ENCODE peak calls at places on chromosomes 16 and 17, in four cellular contexts. W is neural progenitor cell, Q is body of pancreas, X is right atrium auricular region. U is an unnamed sample. For H3K36me3, the result is how much of the 10 kb centered on the place peaks cover.

GRCh38 chr17:81386141-81386645 is 9.1 kb upstream of the BAHCC1 start:
- DNase-seq in Q (no peak), X (no peak), W (no peak), U (no peak)

GRCh38 chr16:83301966-83302365 is 505.8 kb upstream of the HSBP1 start:
- DNase-seq in Q (no peak), W (no peak), X (no peak), U (no peak)

GRCh38 chr17:82932146-82933005 is 92.6 kb upstream of the ZNF750 start:
- DNase-seq in Q (no peak), W (no peak), X (no peak), U (no peak)

GRCh38 chr16:61872778-61873119 is 163.5 kb downstream of the CDH8 start:
- DNase-seq in W (peak), Q (no peak), X (no peak), U (no peak)

GRCh38 chr17:42525221-42525620 is 10.8 kb upstream of the NAGLU start:
- DNase-seq in Q (no peak), W (no peak), X (no peak), U (no peak)

GRCh38 chr17:73138541-73139138 is 26.2 kb upstream of the SSTR2 start:
- DNase-seq in W (peak), X (no peak), Q (peak), U (no peak)

GRCh38 chr16:9092963-9093477 is 1.6 kb downstream of the HAPSTR1 start:
- DNase-seq in W (peak), X (no peak), Q (peak), U (no peak)

GRCh38 chr17:47223007-47223406 is 13.9 kb downstream of the MYL4 start:
- DNase-seq in Q (no peak), X (no peak), W (no peak), U (no peak)

GRCh38 chr17:42720996-42721583 is 23.8 kb downstream of the EZH1 start:
- DNase-seq in W (peak), X (no peak), Q (peak), U (no peak)

GRCh38 chr16:11326084-11326736 is 19.0 kb upstream of the RMI2 start:
- DNase-seq in W (no peak), X (no peak), Q (no peak), U (no peak)

GRCh38 chr17:60248618-60249516 is 99.1 kb downstream of the CA4 start:
- DNase-seq in Q (no peak), X (no peak), W (no peak), U (no peak)

GRCh38 chr17:28634211-28634865 is 10.6 kb downstream of the BLTP2 start:
- DNase-seq in W (no peak), X (no peak), Q (no peak), U (no peak)

GRCh38 chr17:50051082-50051576 is 4.8 kb upstream of the ITGA3 start:
- DNase-seq in Q (no peak), X (no peak), W (no peak), U (no peak)

GRCh38 chr17:59783221-59784016 is 76.0 kb downstream of the VMP1 start:
- DNase-seq in W (no peak), X (no peak), Q (no peak), U (no peak)

GRCh38 chr16:46638947-46639925 is 18.1 kb upstream of the SHCBP1 start:
- DNase-seq in W (no peak), X (no peak), Q (no peak), U (no peak)

GRCh38 chr16:87108941-87109340 is 208.3 kb downstream of the C16orf95 start:
- DNase-seq in W (no peak), X (no peak), Q (no peak), U (no peak)

GRCh38 chr17:68861602-68862001 is 93.6 kb downstream of the ABCA8 start:
- DNase-seq in Q (no peak), W (no peak), X (no peak), U (no peak)

GRCh38 chr16:75620326-75621169 is 2.5 kb downstream of the ADAT1 start:
- DNase-seq in W (no peak), Q (no peak), X (no peak), U (no peak)

GRCh38 chr16:88599825-88600538 is 29.8 kb downstream of the ZC3H18 start:
- DNase-seq in X (peak), Q (no peak), W (no peak), U (no peak)

GRCh38 chr17:61684172-61684571 is 93.2 kb upstream of the NACA2 start:
- DNase-seq in X (no peak), W (no peak), Q (no peak), U (no peak)
- H3K36me3 ChIP-seq in X (under half), W (under half), Q (under half), U (under half)

GRCh38 chr17:77493901-77494663 is 353.3 kb downstream of the SEC14L1 start:
- DNase-seq in Q (peak), W (no peak), X (no peak), U (no peak)

GRCh38 chr17:77490361-77491183 is 349.8 kb downstream of the SEC14L1 start:
- DNase-seq in W (no peak), X (no peak), Q (no peak), U (no peak)

GRCh38 chr17:77493238-77493812 is 352.6 kb downstream of the SEC14L1 start:
- DNase-seq in X (no peak), W (peak), Q (peak), U (no peak)

GRCh38 chr17:77492446-77493237 is 351.9 kb downstream of the SEC14L1 start:
- DNase-seq in Q (no peak), W (no peak), X (no peak), U (no peak)

DNA sequence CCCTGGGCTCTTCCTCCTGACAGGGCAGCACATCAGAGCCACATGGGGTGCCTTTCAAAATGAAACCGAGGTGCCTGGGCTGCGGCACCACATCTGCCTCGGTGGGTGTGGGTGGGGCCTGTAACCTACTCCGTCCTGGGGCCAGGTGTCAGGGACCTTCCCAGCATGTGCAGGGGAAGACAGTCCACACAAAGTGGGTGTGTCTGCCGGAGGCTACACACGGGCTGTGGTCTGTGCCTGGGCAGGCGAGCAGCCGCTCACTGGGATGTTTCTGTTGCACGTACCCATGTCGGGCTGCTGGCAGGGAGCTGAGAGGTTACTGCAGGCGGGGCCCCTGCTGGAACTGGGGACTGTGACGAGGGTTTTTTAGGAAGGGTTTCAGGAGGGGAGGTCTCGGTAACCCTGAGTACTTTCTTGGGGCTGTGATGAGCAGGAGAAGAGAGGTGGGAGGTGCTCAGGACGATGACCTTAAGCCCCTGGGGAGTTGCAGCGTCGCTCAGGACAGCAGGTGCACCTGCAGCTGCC is 351.2 kb downstream of the SEC14L1 start:
- DNase-seq in Q (no peak), X (no peak), W (no peak), U (peak)
- H3K36me3 ChIP-seq in Q (under half), X (half or more), W (under half), U (under half)

DNA sequence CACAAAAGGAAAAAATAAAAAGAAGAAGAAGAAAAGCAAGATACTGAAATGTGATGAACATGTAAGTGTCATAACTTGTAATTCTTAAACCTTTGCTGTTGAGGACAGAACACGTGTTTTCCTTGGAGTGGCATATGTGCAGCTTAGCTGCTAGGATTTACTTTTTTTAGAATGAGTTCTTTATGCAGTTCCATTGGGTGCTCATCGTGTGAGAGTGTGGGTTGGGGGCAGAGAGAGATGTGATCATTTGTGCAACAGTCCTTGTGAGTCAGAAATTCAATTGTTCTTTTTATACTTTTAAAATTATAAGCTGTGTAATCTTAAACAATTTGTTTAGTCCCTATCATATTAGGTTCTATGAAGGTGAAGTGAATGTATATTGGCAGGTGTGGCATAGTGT is 5.5 kb upstream of the DHRS11 start:
- DNase-seq in W (no peak), Q (no peak), X (no peak), U (no peak)
- H3K36me3 ChIP-seq in W (under half), Q (under half), X (half or more), U (half or more)

DNA sequence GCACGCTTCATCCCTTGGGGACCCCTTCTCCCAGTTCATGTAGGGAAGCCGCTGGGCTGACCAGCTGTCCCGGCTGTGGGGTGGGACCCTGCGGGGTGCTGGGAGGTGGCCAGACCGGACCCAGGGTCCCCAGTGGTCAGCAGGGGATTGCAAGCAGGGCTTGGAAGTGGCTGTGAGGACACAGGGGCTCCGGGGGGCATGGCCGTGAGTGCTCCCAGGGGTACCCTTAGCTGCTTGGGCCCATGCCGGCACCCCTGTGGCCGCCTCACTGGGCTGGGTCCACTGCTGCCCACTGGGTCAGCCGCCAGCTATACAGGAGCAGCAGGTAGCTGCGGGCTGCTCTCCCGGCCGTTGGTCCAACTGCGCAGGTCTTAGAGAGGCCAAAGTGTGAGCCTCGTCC is 18.8 kb downstream of the PRSS27 start:
- DNase-seq in W (no peak), X (no peak), Q (no peak), U (no peak)
- H3K36me3 ChIP-seq in W (under half), X (half or more), Q (under half), U (under half)

GRCh38 chr16:89890886-89891657 is 17.7 kb downstream of the TCF25 start:
- DNase-seq in X (no peak), W (no peak), Q (no peak), U (no peak)

GRCh38 chr16:89892055-89892630 is 18.8 kb downstream of the TCF25 start:
- DNase-seq in X (no peak), Q (no peak), W (no peak), U (no peak)

GRCh38 chr16:89887243-89887642 is 13.9 kb downstream of the TCF25 start:
- DNase-seq in Q (no peak), X (no peak), W (no peak), U (no peak)

GRCh38 chr16:89892635-89893034 is 19.2 kb downstream of the TCF25 start:
- DNase-seq in Q (no peak), W (no peak), X (no peak), U (no peak)

DNA sequence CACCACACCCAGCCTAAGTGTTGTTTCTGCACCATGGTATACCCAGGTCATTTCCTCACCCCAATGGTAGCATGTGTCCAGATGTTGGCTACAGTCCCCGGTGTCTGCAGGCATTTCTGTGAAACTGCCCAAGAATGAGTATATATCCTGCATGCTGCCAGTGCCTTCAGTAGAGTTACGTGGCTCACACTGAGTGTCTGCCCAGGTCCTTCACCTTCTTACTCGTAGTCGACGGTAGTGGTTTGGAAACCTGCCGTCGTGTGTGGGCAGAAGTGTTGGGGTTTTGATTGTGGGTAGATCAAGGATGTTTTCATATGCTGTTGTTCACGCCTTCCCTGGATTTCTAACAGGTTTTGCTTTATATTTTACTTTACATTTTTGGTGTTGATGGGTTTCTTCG is 16.8 kb downstream of the TCF25 start:
- DNase-seq in W (no peak), X (no peak), Q (no peak), U (no peak)
- H3K36me3 ChIP-seq in W (under half), X (half or more), Q (under half), U (under half)

GRCh38 chr17:18225562-18226283 is at the start of gene LLGL1:
- DNase-seq in W (no peak), Q (no peak), X (no peak), U (no peak)

GRCh38 chr17:18225121-18225561 is 294 bp upstream of the LLGL1 start:
- DNase-seq in X (peak), W (peak), Q (peak), U (peak)

GRCh38 chr17:18226284-18226945 is 980 bp downstream of the LLGL1 start:
- DNase-seq in W (no peak), X (no peak), Q (no peak), U (no peak)

GRCh38 chr17:18224053-18224427 is 1.4 kb upstream of the LLGL1 start:
- DNase-seq in X (no peak), Q (no peak), W (no peak), U (no peak)

GRCh38 chr17:18224428-18225120 is 861 bp upstream of the LLGL1 start:
- DNase-seq in X (peak), Q (no peak), W (peak), U (no peak)
- H3K36me3 ChIP-seq in X (under half), Q (under half), W (under half), U (under half)

GRCh38 chr17:39181303-39181702 is 15.3 kb upstream of the ARL5C start:
- DNase-seq in W (no peak), Q (no peak), X (no peak), U (no peak)
- H3K36me3 ChIP-seq in W (under half), Q (under half), X (under half), U (under half)

DNA sequence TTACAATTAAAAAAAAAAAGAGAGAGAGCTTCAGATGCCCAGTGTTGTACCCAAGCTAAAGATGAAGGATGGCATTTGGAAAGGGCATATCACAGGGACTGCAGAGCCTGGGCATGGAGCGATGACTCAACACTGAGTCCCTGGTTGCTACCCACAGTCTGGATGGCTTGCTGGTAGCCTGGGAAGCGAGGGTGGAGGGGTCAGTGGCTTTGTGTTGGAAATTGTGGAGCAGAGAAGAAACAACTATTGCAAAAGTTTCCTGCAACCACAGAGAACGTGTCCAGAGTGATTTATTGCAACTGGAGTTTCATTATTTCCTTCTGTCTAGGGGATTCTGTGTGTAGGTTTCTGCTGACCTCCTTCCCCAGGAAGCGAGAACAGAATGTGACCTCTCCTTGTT is 414.6 kb downstream of the SHISA9 start:
- DNase-seq in X (no peak), Q (no peak), W (no peak), U (no peak)
- H3K36me3 ChIP-seq in X (under half), Q (under half), W (under half), U (under half)

DNA sequence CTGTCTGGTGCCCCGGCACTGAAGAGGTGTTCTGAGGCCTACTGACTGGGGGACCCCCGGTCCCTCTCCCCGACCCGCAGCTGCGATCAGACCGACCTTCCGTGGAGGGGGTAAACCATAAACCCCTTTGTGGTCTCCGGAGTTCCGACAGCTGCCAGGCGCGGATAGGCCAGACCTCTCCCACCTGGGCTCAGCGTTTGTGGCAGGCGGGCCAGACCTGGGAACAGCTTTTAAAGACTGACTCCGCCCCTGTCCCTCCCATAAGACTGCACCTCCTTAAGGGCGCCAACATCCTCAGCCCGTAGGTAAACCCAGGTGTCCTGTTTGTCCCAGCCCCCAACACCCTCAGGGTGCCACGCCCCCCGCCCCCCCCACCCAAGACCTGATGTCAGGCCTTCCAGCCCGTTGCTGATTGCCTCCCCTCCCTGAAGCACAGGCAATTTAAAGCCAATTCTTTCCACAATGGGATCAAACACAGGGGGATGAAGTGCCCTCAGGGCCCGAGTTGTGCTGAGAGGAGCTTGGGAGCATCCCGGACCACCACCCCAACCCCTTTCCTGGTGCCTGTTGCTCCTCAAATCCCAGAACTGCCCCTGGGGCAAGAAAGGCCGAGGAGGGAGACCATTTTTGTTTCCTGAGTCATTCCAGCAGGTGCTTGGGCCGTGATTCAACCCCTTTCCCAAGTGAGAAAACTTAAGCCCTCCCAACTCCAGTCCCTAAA is at the start of gene SOX15:
- DNase-seq in Q (no peak), W (peak), X (no peak), U (no peak)
- H3K36me3 ChIP-seq in Q (under half), W (under half), X (under half), U (half or more)

GRCh38 chr17:18011286-18011685 is 27.7 kb downstream of the ATPAF2 start:
- DNase-seq in X (no peak), W (no peak), Q (no peak), U (no peak)
- H3K36me3 ChIP-seq in X (under half), W (under half), Q (under half), U (under half)